ENCODE peak calls at places on chromosome 21, in six cellular contexts. W is GM12891, Q is spleen, A is NB4, P is heart left ventricle, F is GM12878. D is an unnamed sample.

GRCh38 chr21:15617968-15618367 is 111.8 kb upstream of the USP25 start:
- DNase-seq in F (no peak), W (no peak), A (no peak), P (no peak), Q (no peak), D (no peak)

GRCh38 chr21:40386301-40386911 is 460.6 kb downstream of the DSCAM start:
- DNase-seq in Q (peak), W (no peak), P (peak), A (peak), F (no peak), D (peak)

GRCh38 chr21:16084776-16085364 is 355.1 kb downstream of the USP25 start:
- DNase-seq in W (no peak), F (no peak), Q (no peak), P (peak), A (no peak), D (no peak)

GRCh38 chr21:35855463-35855862 is 204.9 kb downstream of the SETD4 start:
- DNase-seq in A (no peak), Q (no peak), W (no peak), F (no peak), P (no peak), D (no peak)

GRCh38 chr21:19565587-19565986 is 1162.0 kb upstream of the TMPRSS15 start:
- DNase-seq in P (no peak), F (no peak), Q (no peak), A (no peak), W (no peak), D (no peak)

GRCh38 chr21:39525129-39525528 is 73.4 kb downstream of the SH3BGR start:
- DNase-seq in W (no peak), P (no peak), Q (no peak), F (no peak), A (no peak), D (no peak)

GRCh38 chr21:36976882-36977651 is 10.6 kb upstream of the HLCS start:
- DNase-seq in W (no peak), Q (no peak), A (peak), P (no peak), F (peak), D (peak)

GRCh38 chr21:40680311-40680710 is 166.6 kb downstream of the DSCAM start:
- DNase-seq in W (no peak), Q (no peak), F (no peak), P (no peak), A (no peak), D (no peak)

GRCh38 chr21:17679002-17679600 is 66.4 kb upstream of the BTG3 start:
- DNase-seq in A (peak), P (no peak), W (peak), F (peak), Q (no peak), D (peak)

GRCh38 chr21:40841524-40842196 is 5.3 kb downstream of the DSCAM start:
- DNase-seq in F (no peak), Q (peak), W (no peak), A (peak), P (peak), D (no peak)

GRCh38 chr21:46617267-46618051 is 12.6 kb upstream of the S100B start:
- DNase-seq in Q (no peak), A (no peak), P (no peak), F (no peak), W (no peak), D (no peak)

GRCh38 chr21:36700961-36701911 is 2.3 kb downstream of the SIM2 start:
- DNase-seq in Q (no peak), W (no peak), P (no peak), A (no peak), F (no peak), D (no peak)

GRCh38 chr21:33262921-33263320 is 3.2 kb upstream of the IL10RB start:
- DNase-seq in W (no peak), Q (no peak), P (no peak), F (no peak), A (no peak), D (no peak)

GRCh38 chr21:38269567-38269917 is 12.8 kb downstream of the KCNJ15 start:
- DNase-seq in P (no peak), Q (no peak), A (no peak), F (peak), W (no peak), D (no peak)

GRCh38 chr21:30718239-30718909 is at the start of gene KRTAP21-3:
- DNase-seq in F (no peak), P (no peak), Q (no peak), W (no peak), A (peak), D (no peak)

GRCh38 chr21:18840239-18840638 is 436.7 kb upstream of the TMPRSS15 start:
- DNase-seq in Q (no peak), W (no peak), P (no peak), F (no peak), A (peak), D (peak)

GRCh38 chr21:35995522-35996088 is 64.7 kb downstream of the SETD4 start:
- DNase-seq in P (no peak), A (no peak), W (no peak), Q (no peak), F (no peak), D (no peak)

GRCh38 chr21:39051561-39051949 is 131.7 kb downstream of the PSMG1 start:
- DNase-seq in A (no peak), Q (no peak), F (no peak), P (no peak), W (no peak), D (no peak)

GRCh38 chr21:36981977-36982700 is 15.7 kb upstream of the HLCS start:
- DNase-seq in W (no peak), A (no peak), F (no peak), Q (no peak), P (no peak), D (no peak)

GRCh38 chr21:32813265-32813903 is 41.8 kb upstream of the PAXBP1 start:
- DNase-seq in W (no peak), A (no peak), F (no peak), Q (no peak), P (no peak), D (no peak)

GRCh38 chr21:30733026-30733425 is 14.0 kb downstream of the KRTAP21-2 start:
- DNase-seq in W (no peak), P (no peak), Q (no peak), A (no peak), F (no peak), D (no peak)

GRCh38 chr21:33355355-33355754 is 30.6 kb downstream of the IFNAR1 start:
- DNase-seq in A (no peak), Q (no peak), P (no peak), F (no peak), W (no peak), D (no peak)

GRCh38 chr21:38126677-38127271 is 130.0 kb upstream of the KCNJ15 start:
- DNase-seq in Q (peak), A (peak), F (no peak), P (peak), W (peak), D (peak)

GRCh38 chr21:31557421-31557955 is 102.0 kb upstream of the SOD1 start:
- DNase-seq in P (no peak), A (no peak), F (no peak), W (no peak), Q (peak), D (no peak)

GRCh38 chr21:21286170-21286798 is 288.1 kb downstream of the NCAM2 start:
- DNase-seq in W (no peak), F (no peak), P (no peak), Q (no peak), A (no peak), D (no peak)

GRCh38 chr21:34690041-34690792 is 21.4 kb downstream of the CLIC6 start:
- DNase-seq in W (no peak), Q (no peak), P (no peak), F (no peak), A (no peak), D (no peak)

GRCh38 chr21:16535100-16535418 is 805.3 kb downstream of the USP25 start:
- DNase-seq in F (no peak), Q (no peak), A (no peak), W (no peak), P (peak), D (peak)

GRCh38 chr21:15495965-15496364 is 233.8 kb upstream of the USP25 start:
- DNase-seq in F (no peak), A (no peak), Q (no peak), P (no peak), W (no peak), D (no peak)

GRCh38 chr21:39616373-39616772 is 3.6 kb downstream of the B3GALT5 start:
- DNase-seq in P (no peak), Q (no peak), F (no peak), A (no peak), W (no peak), D (no peak)

GRCh38 chr21:17818158-17819113 is 720 bp downstream of the C21orf91 start:
- DNase-seq in F (no peak), A (peak), Q (peak), P (peak), W (peak), D (peak)

GRCh38 chr21:37558676-37559204 is 192.2 kb downstream of the DYRK1A start:
- DNase-seq in A (no peak), P (no peak), Q (no peak), F (no peak), W (no peak), D (peak)

GRCh38 chr21:36472377-36472776 is 7.5 kb downstream of the CLDN14 start:
- DNase-seq in A (no peak), W (no peak), P (no peak), Q (no peak), F (no peak), D (no peak)

GRCh38 chr21:36929622-36930021 is 36.8 kb downstream of the HLCS start:
- DNase-seq in A (no peak), P (no peak), F (no peak), Q (no peak), W (no peak), D (no peak)

GRCh38 chr21:37974081-37974480 is 57.8 kb upstream of the KCNJ6 start:
- DNase-seq in A (no peak), Q (no peak), W (no peak), P (no peak), F (no peak), D (no peak)

GRCh38 chr21:15437873-15438272 is 291.9 kb upstream of the USP25 start:
- DNase-seq in F (peak), Q (no peak), W (peak), P (no peak), A (peak), D (no peak)

GRCh38 chr21:14382835-14383595 is at the start of gene HSPA13:
- DNase-seq in Q (peak), A (peak), F (peak), W (peak), P (peak), D (peak)
- TF ChIP-seq POLR2A in Q (peak), A (peak), F (peak), W (peak), P (no peak), D (peak)

GRCh38 chr21:42233067-42233981 is 14.4 kb downstream of the ABCG1 start:
- DNase-seq in Q (peak), W (peak), P (peak), A (peak), F (peak), D (peak)
- TF ChIP-seq POLR2A in Q (no peak), W (no peak), P (no peak), A (peak), F (no peak), D (no peak)

DNA sequence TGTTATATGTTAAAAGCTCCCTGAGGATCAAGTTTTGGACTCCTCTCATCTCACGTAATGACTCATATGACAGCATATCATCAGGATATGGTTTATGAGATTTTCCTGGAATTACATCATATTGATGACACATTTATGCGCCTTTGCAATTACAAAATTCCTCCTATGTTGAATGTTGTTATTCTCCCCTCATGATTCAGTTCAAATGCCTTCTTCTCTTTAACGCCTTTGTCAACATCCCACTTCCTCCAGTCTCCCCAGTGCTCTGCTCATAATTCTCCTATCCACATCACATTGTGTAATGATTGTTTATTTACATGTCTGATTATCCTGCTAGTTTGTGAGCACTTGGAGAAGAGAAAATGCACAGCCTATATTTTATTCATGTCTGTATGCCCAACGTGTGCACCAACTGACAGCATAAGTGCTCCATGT is 80.9 kb upstream of the BACH1 start:
- DNase-seq in A (peak), Q (no peak), F (no peak), P (no peak), W (no peak), D (peak)
- TF ChIP-seq POLR2A in A (no peak), Q (no peak), F (no peak), P (no peak), W (no peak), D (no peak)

GRCh38 chr21:28069446-28069845 is 923.2 kb downstream of the LTN1 start:
- DNase-seq in Q (no peak), F (no peak), A (no peak), W (no peak), P (no peak), D (no peak)
- TF ChIP-seq POLR2A in Q (no peak), F (no peak), A (no peak), W (no peak), P (no peak), D (no peak)

GRCh38 chr21:44908496-44908895 is 12.2 kb downstream of the ITGB2 start:
- DNase-seq in W (no peak), A (peak), F (no peak), P (no peak), Q (peak), D (no peak)
- TF ChIP-seq POLR2A in W (no peak), A (no peak), F (no peak), P (no peak), Q (no peak), D (no peak)

GRCh38 chr21:43743934-43744333 is 25.0 kb downstream of the PDXK start:
- DNase-seq in Q (no peak), A (no peak), P (no peak), F (no peak), W (no peak), D (peak)

GRCh38 chr21:43741425-43742096 is 22.6 kb downstream of the PDXK start:
- DNase-seq in Q (no peak), P (no peak), W (no peak), F (no peak), A (no peak), D (no peak)

GRCh38 chr21:43739648-43740435 is 20.9 kb downstream of the PDXK start:
- DNase-seq in Q (no peak), P (no peak), F (no peak), W (no peak), A (no peak), D (peak)

GRCh38 chr21:43737158-43737950 is 18.4 kb downstream of the PDXK start:
- DNase-seq in Q (no peak), P (no peak), F (no peak), W (no peak), A (no peak), D (no peak)

DNA sequence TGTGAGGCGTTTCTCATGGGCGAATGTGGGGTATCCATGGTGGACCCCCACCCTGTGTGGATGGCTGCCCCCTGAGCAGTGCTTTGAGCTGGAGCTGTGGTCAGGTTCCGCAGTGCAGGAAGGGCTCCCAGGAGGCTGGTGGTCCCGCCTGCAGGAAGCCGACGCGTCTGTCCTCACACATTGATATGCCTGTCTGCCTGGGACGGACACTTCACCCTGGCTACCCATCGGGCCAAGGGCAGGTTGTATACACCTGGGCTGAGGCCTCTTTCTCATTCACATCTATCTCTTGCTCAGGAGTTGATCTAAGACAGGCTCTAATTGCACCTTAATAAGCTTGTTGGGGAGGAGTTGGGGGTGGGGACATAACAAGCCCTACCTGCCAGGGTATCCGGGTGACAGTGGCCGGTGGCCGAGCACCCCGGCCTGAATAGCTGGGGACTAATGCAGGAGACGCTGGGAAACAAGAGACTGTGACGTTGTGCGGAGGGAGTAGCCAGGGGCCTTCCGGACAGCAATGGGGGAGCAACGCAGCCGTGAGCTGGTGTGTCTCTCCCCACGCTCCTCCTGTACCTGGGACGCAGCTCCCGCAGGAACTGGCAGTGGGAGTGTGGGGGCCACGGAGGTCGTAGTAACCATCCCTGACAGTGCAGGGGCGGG is 21.7 kb downstream of the PDXK start:
- DNase-seq in F (no peak), P (no peak), W (no peak), Q (no peak), A (no peak), D (no peak)
- TF ChIP-seq POLR2A in F (peak), P (no peak), W (no peak), Q (no peak), A (no peak), D (no peak)

DNA sequence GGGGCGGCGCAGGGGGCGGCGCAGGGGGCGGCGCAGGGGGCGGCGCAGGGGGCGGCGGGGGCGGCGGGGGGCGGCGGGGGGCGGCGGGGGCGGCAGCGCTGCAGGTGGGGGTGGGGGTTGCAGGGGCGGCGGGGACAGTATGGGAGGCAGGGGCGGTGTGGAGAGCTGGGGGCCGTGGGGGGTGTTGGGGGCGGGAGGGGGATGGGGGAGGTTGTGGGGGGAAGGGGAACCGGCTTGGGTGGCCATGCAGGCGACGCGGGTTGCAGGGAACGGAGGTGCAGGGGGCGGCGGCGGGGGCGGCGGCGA is 13.0 kb upstream of the SLC19A1 start:
- DNase-seq in A (no peak), W (no peak), F (no peak), Q (no peak), P (no peak), D (no peak)
- TF ChIP-seq POLR2A in A (no peak), W (no peak), F (no peak), Q (no peak), P (no peak), D (no peak)

GRCh38 chr21:28884976-28885852 is 107.5 kb downstream of the LTN1 start:
- DNase-seq in P (peak), W (peak), A (peak), Q (peak), F (peak), D (peak)
- TF ChIP-seq POLR2A in P (no peak), W (peak), A (peak), Q (no peak), F (peak), D (peak)

GRCh38 chr21:26061437-26061836 is 109.1 kb downstream of the APP start:
- DNase-seq in F (no peak), A (no peak), W (no peak), P (no peak), Q (no peak), D (no peak)
- TF ChIP-seq POLR2A in F (no peak), A (no peak), W (no peak), P (no peak), Q (no peak), D (no peak)